ENCODE peak calls at places on chromosomes 6 and 20, in seven cellular contexts. X is left ventricle myocardium superior, Q is right atrium auricular region, G is SW480, I is NCI-H748 treated with DMSO at 0.1 percent for 48 hours, A is RWPE1, R is AG04450. Z is an unnamed sample.

GRCh38 chr6:137801352-137802088 is 65.5 kb upstream of the TNFAIP3 start:
- DNase-seq in I (no peak), X (no peak), A (no peak), G (no peak), Q (no peak), R (no peak), Z (no peak)

GRCh38 chr6:149264629-149265028 is 52.9 kb upstream of the TAB2 start:
- DNase-seq in Q (no peak), I (peak), G (peak), X (no peak), A (no peak), R (no peak), Z (no peak)

GRCh38 chr6:169452869-169453186 is 199.2 kb upstream of the THBS2 start:
- DNase-seq in R (no peak), G (no peak), X (no peak), I (no peak), Q (no peak), A (no peak), Z (no peak)

GRCh38 chr6:236519-236918 is 55.8 kb upstream of the DUSP22 start:
- DNase-seq in Q (no peak), R (no peak), X (no peak), G (no peak), A (no peak), I (no peak), Z (no peak)

GRCh38 chr20:35490736-35491181 is 35.4 kb downstream of the CEP250 start:
- DNase-seq in A (no peak), X (no peak), Q (no peak), R (no peak), I (no peak), G (no peak), Z (no peak)

GRCh38 chr6:116397960-116398359 is 27.2 kb downstream of the DSE start:
- DNase-seq in Q (no peak), R (no peak), X (no peak), G (no peak), A (no peak), I (no peak), Z (no peak)

GRCh38 chr20:41830702-41831101 is 212.5 kb upstream of the CHD6 start:
- DNase-seq in R (no peak), X (no peak), Q (no peak), I (no peak), G (no peak), A (no peak), Z (no peak)

GRCh38 chr6:10146723-10147451 is 268.0 kb downstream of the TFAP2A start:
- DNase-seq in R (no peak), A (peak), I (peak), Q (no peak), X (no peak), G (peak), Z (no peak)

GRCh38 chr6:164322533-164322932 is 908.0 kb downstream of the QKI start:
- DNase-seq in A (peak), X (no peak), R (no peak), Q (no peak), I (no peak), G (peak), Z (no peak)

GRCh38 chr6:76435174-76435573 is 362.7 kb upstream of the IMPG1 start:
- DNase-seq in Q (no peak), R (no peak), A (no peak), X (no peak), I (no peak), G (no peak), Z (no peak)

GRCh38 chr6:87066449-87067288 is 28.2 kb downstream of the CGA start:
- DNase-seq in X (no peak), R (peak), I (peak), Q (no peak), G (peak), A (peak), Z (peak)

GRCh38 chr6:69279805-69280204 is 517.0 kb downstream of the LMBRD1 start:
- DNase-seq in A (no peak), X (peak), G (no peak), Q (no peak), R (no peak), I (no peak), Z (no peak)

GRCh38 chr6:2915150-2915549 is 12.0 kb upstream of the SERPINB9 start:
- DNase-seq in X (no peak), G (no peak), Q (no peak), I (no peak), A (no peak), R (no peak), Z (no peak)

GRCh38 chr20:49285233-49285668 is 7.4 kb upstream of the ZNFX1 start:
- DNase-seq in Q (no peak), R (no peak), X (no peak), I (no peak), G (no peak), A (no peak), Z (no peak)

GRCh38 chr20:46710149-46710913 is 882 bp downstream of the SLC2A10 start:
- DNase-seq in A (no peak), I (no peak), G (no peak), Q (no peak), R (no peak), X (no peak), Z (no peak)

GRCh38 chr6:36857325-36857724 is 17.3 kb downstream of the PPIL1 start:
- DNase-seq in G (no peak), R (no peak), A (no peak), Q (peak), I (no peak), X (no peak), Z (no peak)

GRCh38 chr6:10831609-10832008 is 6.7 kb downstream of the MAK start:
- DNase-seq in Q (no peak), X (no peak), A (no peak), G (no peak), R (no peak), I (no peak), Z (no peak)

GRCh38 chr6:113644861-113645575 is 212.1 kb upstream of the MARCKS start:
- DNase-seq in I (no peak), G (peak), A (peak), R (peak), Q (no peak), X (no peak), Z (no peak)

Z was measured in COR-L47.